ENCODE peak calls at places on chromosomes 2 and 18, in seven cellular contexts. One of them, this sample, is unnamed.

GRCh38 chr18:76445275-76445674 is 49.8 kb downstream of the ZNF516 start:
- DNase-seq in GM12892: no peak
- DNase-seq in neuronal stem cell: no peak
- DNase-seq in CD8-positive, alpha-beta T cell: no peak
- DNase-seq in GM13976: no peak
- DNase-seq in activated naive CD8-positive, alpha-beta T cell treated with anti-CD3 and anti-CD28 coated beads for 36 hours: no peak
- DNase-seq in glutamatergic neuron: no peak
- DNase-seq in this sample: no peak

GRCh38 chr2:10912076-10912731 is 470 bp downstream of the KCNF1 start:
- DNase-seq in neuronal stem cell: no peak
- DNase-seq in GM13976: no peak
- DNase-seq in CD8-positive, alpha-beta T cell: no peak
- DNase-seq in activated naive CD8-positive, alpha-beta T cell treated with anti-CD3 and anti-CD28 coated beads for 36 hours: no peak
- DNase-seq in glutamatergic neuron: no peak
- DNase-seq in GM12892: no peak
- DNase-seq in this sample: no peak

GRCh38 chr18:67068608-67069007 is 447.9 kb downstream of the DSEL start:
- DNase-seq in neuronal stem cell: no peak
- DNase-seq in GM13976: no peak
- DNase-seq in glutamatergic neuron: no peak
- DNase-seq in GM12892: no peak
- DNase-seq in activated naive CD8-positive, alpha-beta T cell treated with anti-CD3 and anti-CD28 coated beads for 36 hours: no peak
- DNase-seq in CD8-positive, alpha-beta T cell: no peak
- DNase-seq in this sample: no peak

GRCh38 chr18:41745166-41746049 is 209.6 kb upstream of the PIK3C3 start:
- DNase-seq in GM12892: no peak
- DNase-seq in glutamatergic neuron: peak
- DNase-seq in GM13976: peak
- DNase-seq in CD8-positive, alpha-beta T cell: no peak
- DNase-seq in neuronal stem cell: peak
- DNase-seq in activated naive CD8-positive, alpha-beta T cell treated with anti-CD3 and anti-CD28 coated beads for 36 hours: peak
- DNase-seq in this sample: peak

GRCh38 chr18:48922801-48923730 is 27.7 kb downstream of the SMAD7 start:
- DNase-seq in CD8-positive, alpha-beta T cell: no peak
- DNase-seq in GM13976: no peak
- DNase-seq in glutamatergic neuron: peak
- DNase-seq in activated naive CD8-positive, alpha-beta T cell treated with anti-CD3 and anti-CD28 coated beads for 36 hours: no peak
- DNase-seq in GM12892: no peak
- DNase-seq in neuronal stem cell: no peak
- DNase-seq in this sample: no peak

GRCh38 chr2:55097462-55098410 is 47.5 kb upstream of the RTN4 start:
- DNase-seq in CD8-positive, alpha-beta T cell: no peak
- DNase-seq in activated naive CD8-positive, alpha-beta T cell treated with anti-CD3 and anti-CD28 coated beads for 36 hours: no peak
- DNase-seq in GM12892: no peak
- DNase-seq in glutamatergic neuron: no peak
- DNase-seq in GM13976: no peak
- DNase-seq in neuronal stem cell: no peak
- DNase-seq in this sample: no peak

GRCh38 chr2:142863485-142863921 is 14.0 kb upstream of the KYNU start:
- DNase-seq in glutamatergic neuron: no peak
- DNase-seq in activated naive CD8-positive, alpha-beta T cell treated with anti-CD3 and anti-CD28 coated beads for 36 hours: no peak
- DNase-seq in GM13976: no peak
- DNase-seq in neuronal stem cell: no peak
- DNase-seq in CD8-positive, alpha-beta T cell: no peak
- DNase-seq in GM12892: no peak
- DNase-seq in this sample: no peak

GRCh38 chr2:218257390-218257981 is 3.3 kb upstream of the GPBAR1 start:
- DNase-seq in GM12892: peak
- DNase-seq in glutamatergic neuron: peak
- DNase-seq in CD8-positive, alpha-beta T cell: peak
- DNase-seq in neuronal stem cell: no peak
- DNase-seq in activated naive CD8-positive, alpha-beta T cell treated with anti-CD3 and anti-CD28 coated beads for 36 hours: peak
- DNase-seq in GM13976: peak
- DNase-seq in this sample: no peak

GRCh38 chr2:240819404-240820013 is 510 bp downstream of the KIF1A start:
- DNase-seq in glutamatergic neuron: peak
- DNase-seq in GM12892: no peak
- DNase-seq in activated naive CD8-positive, alpha-beta T cell treated with anti-CD3 and anti-CD28 coated beads for 36 hours: no peak
- DNase-seq in neuronal stem cell: peak
- DNase-seq in CD8-positive, alpha-beta T cell: no peak
- DNase-seq in GM13976: peak
- DNase-seq in this sample: peak

GRCh38 chr2:41869542-41870256 is 178.1 kb upstream of the PKDCC start:
- DNase-seq in CD8-positive, alpha-beta T cell: peak
- DNase-seq in activated naive CD8-positive, alpha-beta T cell treated with anti-CD3 and anti-CD28 coated beads for 36 hours: peak
- DNase-seq in glutamatergic neuron: peak
- DNase-seq in neuronal stem cell: peak
- DNase-seq in GM13976: peak
- DNase-seq in GM12892: peak
- DNase-seq in this sample: peak

GRCh38 chr18:3313685-3314084 is 51.8 kb downstream of the MYL12B start:
- DNase-seq in activated naive CD8-positive, alpha-beta T cell treated with anti-CD3 and anti-CD28 coated beads for 36 hours: no peak
- DNase-seq in GM13976: no peak
- DNase-seq in glutamatergic neuron: no peak
- DNase-seq in CD8-positive, alpha-beta T cell: no peak
- DNase-seq in GM12892: no peak
- DNase-seq in neuronal stem cell: no peak
- DNase-seq in this sample: no peak

GRCh38 chr2:237723613-237724012 is 75.0 kb upstream of the RBM44 start:
- DNase-seq in activated naive CD8-positive, alpha-beta T cell treated with anti-CD3 and anti-CD28 coated beads for 36 hours: no peak
- DNase-seq in GM12892: no peak
- DNase-seq in neuronal stem cell: no peak
- DNase-seq in CD8-positive, alpha-beta T cell: no peak
- DNase-seq in GM13976: no peak
- DNase-seq in glutamatergic neuron: peak
- DNase-seq in this sample: no peak

GRCh38 chr2:116988303-116988702 is 826.2 kb upstream of the DDX18 start:
- DNase-seq in CD8-positive, alpha-beta T cell: no peak
- DNase-seq in glutamatergic neuron: no peak
- DNase-seq in activated naive CD8-positive, alpha-beta T cell treated with anti-CD3 and anti-CD28 coated beads for 36 hours: no peak
- DNase-seq in GM12892: no peak
- DNase-seq in GM13976: no peak
- DNase-seq in neuronal stem cell: no peak
- DNase-seq in this sample: no peak

GRCh38 chr2:154697422-154698237 is 865 bp upstream of the KCNJ3 start:
- DNase-seq in activated naive CD8-positive, alpha-beta T cell treated with anti-CD3 and anti-CD28 coated beads for 36 hours: no peak
- DNase-seq in GM13976: peak
- DNase-seq in glutamatergic neuron: peak
- DNase-seq in neuronal stem cell: peak
- DNase-seq in CD8-positive, alpha-beta T cell: no peak
- DNase-seq in GM12892: no peak
- DNase-seq in this sample: peak

This sample was measured in pancreas.